ENCODE peak calls at places on chromosomes 11 and 22, in ten cellular contexts. G is kidney, Y is endodermal cell, M is heart right ventricle, Z is GM06990, J is tibial artery, Q is esophagus squamous epithelium, V is SK-N-SH, F is uterus, B is lower lobe of right lung. A is an unnamed sample.

GRCh38 chr11:66336234-66337102 is at the start of gene RIN1:
- DNase-seq in M (peak; percentile 66), J (no peak), G (peak; percentile 91), Z (peak; percentile 78), Q (no peak), Y (peak; percentile 86), V (peak; percentile 94), F (peak; percentile 65), B (peak; percentile 65), A (peak; percentile 68)

GRCh38 chr22:24564376-24565058 is 8.7 kb downstream of the SNRPD3 start:
- DNase-seq in J (no peak), B (no peak), Y (no peak), Q (no peak), G (no peak), F (peak; percentile 56), Z (no peak), V (no peak), M (peak; percentile 53), A (peak; percentile 40)

GRCh38 chr11:59069082-59069481 is 17.0 kb upstream of the GLYATL1B start:
- DNase-seq in V (no peak), J (no peak), Z (no peak), Y (no peak), Q (no peak), M (no peak), B (no peak), G (no peak), F (no peak), A (no peak)

GRCh38 chr11:78975081-78975480 is 400.4 kb upstream of the NARS2 start:
- DNase-seq in Y (no peak), Q (no peak), J (no peak), G (no peak), Z (no peak), B (no peak), M (no peak), V (no peak), F (no peak), A (no peak)

GRCh38 chr11:85823816-85824215 is 12.9 kb upstream of the SYTL2 start:
- DNase-seq in Q (no peak), Y (no peak), M (no peak), B (no peak), F (no peak), G (no peak), J (no peak), V (no peak), Z (no peak), A (no peak)

GRCh38 chr11:130070829-130071205 is 1.1 kb downstream of the APLP2 start:
- DNase-seq in J (no peak), Z (no peak), Y (peak; percentile 76), V (no peak), M (no peak), Q (no peak), G (peak; percentile 71), B (peak; percentile 74), F (peak; percentile 22), A (no peak)

GRCh38 chr11:77213029-77213579 is 85.1 kb downstream of the MYO7A start:
- DNase-seq in J (no peak), Q (no peak), Y (no peak), Z (no peak), V (no peak), G (no peak), F (no peak), B (no peak), M (no peak), A (no peak)

GRCh38 chr11:112364962-112365481 is 104.4 kb upstream of the PLET1 start:
- DNase-seq in F (peak; percentile 79), G (no peak), Z (no peak), V (peak; percentile 49), Y (no peak), B (no peak), Q (no peak), M (no peak), J (no peak), A (no peak)

GRCh38 chr22:50092342-50092741 is 2.5 kb downstream of the MOV10L1 start:
- DNase-seq in V (no peak), Z (no peak), Y (no peak), G (no peak), J (no peak), B (no peak), F (no peak), Q (no peak), M (no peak), A (no peak)
- H3K4me3 ChIP-seq in V (no peak overlapping the region), Z (no peak overlapping the region), Y (no peak overlapping the region), G (no peak overlapping the region), J (no peak overlapping the region), B (no peak overlapping the region), F (no peak overlapping the region), Q (no peak overlapping the region), M (no peak overlapping the region), A (no peak overlapping the region)

GRCh38 chr11:64034411-64034811 is 1.3 kb upstream of the FLRT1 start:
- DNase-seq in B (no peak), Z (no peak), F (no peak), V (no peak), Q (no peak), J (no peak), M (no peak), Y (peak; percentile 81), G (no peak), A (no peak)
- TF ChIP-seq CTCF in B (no peak), Z (no peak), F (no peak), V (no peak), Q (no peak), J (no peak), M (no peak), Y (peak; percentile 72), G (no peak), A (no peak)

GRCh38 chr22:41513391-41513790 is 30.9 kb downstream of the POLR3H start:
- DNase-seq in Z (no peak), Y (no peak), F (no peak), V (no peak), J (no peak), B (no peak), G (no peak), Q (no peak), M (no peak), A (no peak)

GRCh38 chr22:41521166-41521565 is 23.1 kb downstream of the POLR3H start:
- DNase-seq in Q (no peak), Y (no peak), G (no peak), B (no peak), F (no peak), M (no peak), Z (no peak), J (no peak), V (no peak), A (no peak)

GRCh38 chr22:41518048-41518347 is 26.3 kb downstream of the POLR3H start:
- DNase-seq in Z (no peak), F (no peak), J (no peak), Y (no peak), Q (no peak), G (no peak), B (no peak), V (no peak), M (no peak), A (no peak)

GRCh38 chr22:41516462-41516861 is 27.8 kb downstream of the POLR3H start:
- DNase-seq in V (no peak), M (no peak), Y (no peak), Q (no peak), G (no peak), B (no peak), Z (no peak), F (no peak), J (no peak), A (no peak)

DNA sequence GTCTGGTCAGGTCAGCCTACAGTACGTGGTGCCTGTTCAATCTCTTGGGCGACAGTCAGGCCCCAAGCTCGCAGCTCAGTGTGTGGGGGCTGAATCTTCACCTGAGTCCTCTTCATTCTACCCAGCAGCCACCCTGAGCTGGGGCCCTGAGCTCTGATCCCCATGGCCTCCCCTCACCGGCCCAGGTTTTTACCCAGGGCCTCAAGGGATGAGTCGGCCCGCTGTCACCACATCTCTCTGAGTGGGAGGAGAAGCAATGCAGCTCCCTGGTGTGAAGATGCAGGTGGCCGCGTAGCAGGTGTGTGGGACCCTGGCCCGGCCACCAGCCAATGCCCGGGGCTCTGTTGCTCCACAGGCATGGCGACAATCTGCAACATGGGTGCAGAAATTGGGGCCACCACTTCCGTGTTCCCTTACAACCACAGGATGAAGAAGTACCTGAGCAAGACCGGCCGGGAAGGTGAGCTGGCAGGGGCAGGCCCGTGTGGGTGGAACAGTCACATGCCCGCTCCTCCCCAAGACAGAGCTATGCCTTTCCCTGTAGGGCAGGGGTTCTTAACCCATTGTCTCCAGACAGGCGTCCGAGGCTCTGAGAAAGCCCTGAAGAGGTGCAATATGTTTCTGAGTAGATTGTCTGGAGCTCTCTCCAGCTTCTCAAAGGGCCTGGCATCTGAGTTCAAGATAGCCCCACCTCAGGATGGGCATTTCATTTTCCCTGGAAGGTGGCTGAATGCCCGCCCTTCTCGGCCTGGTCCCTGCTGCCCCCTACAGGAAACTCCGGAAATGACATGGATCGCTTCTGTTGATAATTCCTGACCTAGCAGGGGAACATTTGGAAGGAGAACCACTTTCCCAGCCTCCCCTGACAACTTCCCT is 26.9 kb downstream of the POLR3H start:
- DNase-seq in J (peak; percentile 89), M (peak; percentile 76), V (peak; percentile 75), G (peak; percentile 78), Y (peak; percentile 94), Z (no peak), F (peak; percentile 80), Q (no peak), B (no peak), A (peak; percentile 74)
- H3K36me3 ChIP-seq in J (peaks cover 18% of the 10 kb centered on the region), M (no peaks in the 10 kb centered on the region), V (no peaks in the 10 kb centered on the region), G (peaks cover 41% of the 10 kb centered on the region), Y (peaks cover 47% of the 10 kb centered on the region), Z (peaks cover 42% of the 10 kb centered on the region), F (no peaks in the 10 kb centered on the region), Q (peaks cover 32% of the 10 kb centered on the region), B (peaks cover 83% of the 10 kb centered on the region), A (peaks cover 55% of the 10 kb centered on the region)

GRCh38 chr11:76203937-76204336 is 2.4 kb downstream of the WNT11 start:
- DNase-seq in Q (no peak), J (no peak), B (no peak), Y (no peak), M (no peak), G (no peak), F (no peak), Z (no peak), V (no peak), A (no peak)

GRCh38 chr11:76206077-76206326 is 300 bp downstream of the WNT11 start:
- DNase-seq in G (no peak), Y (no peak), M (no peak), Z (no peak), Q (no peak), F (no peak), B (no peak), V (no peak), J (no peak), A (no peak)

GRCh38 chr11:76206327-76207081 is at the start of gene WNT11:
- DNase-seq in J (no peak), Y (peak; percentile 81), F (peak; percentile 55), V (peak; percentile 84), Q (no peak), M (peak; percentile 45), Z (peak; percentile 48), G (peak; percentile 85), B (peak; percentile 68), A (peak; percentile 43)

GRCh38 chr11:76203131-76203925 is 3.0 kb downstream of the WNT11 start:
- DNase-seq in J (no peak), M (no peak), B (peak; percentile 39), Z (no peak), F (no peak), V (no peak), Q (no peak), G (peak; percentile 38), Y (no peak), A (no peak)

DNA sequence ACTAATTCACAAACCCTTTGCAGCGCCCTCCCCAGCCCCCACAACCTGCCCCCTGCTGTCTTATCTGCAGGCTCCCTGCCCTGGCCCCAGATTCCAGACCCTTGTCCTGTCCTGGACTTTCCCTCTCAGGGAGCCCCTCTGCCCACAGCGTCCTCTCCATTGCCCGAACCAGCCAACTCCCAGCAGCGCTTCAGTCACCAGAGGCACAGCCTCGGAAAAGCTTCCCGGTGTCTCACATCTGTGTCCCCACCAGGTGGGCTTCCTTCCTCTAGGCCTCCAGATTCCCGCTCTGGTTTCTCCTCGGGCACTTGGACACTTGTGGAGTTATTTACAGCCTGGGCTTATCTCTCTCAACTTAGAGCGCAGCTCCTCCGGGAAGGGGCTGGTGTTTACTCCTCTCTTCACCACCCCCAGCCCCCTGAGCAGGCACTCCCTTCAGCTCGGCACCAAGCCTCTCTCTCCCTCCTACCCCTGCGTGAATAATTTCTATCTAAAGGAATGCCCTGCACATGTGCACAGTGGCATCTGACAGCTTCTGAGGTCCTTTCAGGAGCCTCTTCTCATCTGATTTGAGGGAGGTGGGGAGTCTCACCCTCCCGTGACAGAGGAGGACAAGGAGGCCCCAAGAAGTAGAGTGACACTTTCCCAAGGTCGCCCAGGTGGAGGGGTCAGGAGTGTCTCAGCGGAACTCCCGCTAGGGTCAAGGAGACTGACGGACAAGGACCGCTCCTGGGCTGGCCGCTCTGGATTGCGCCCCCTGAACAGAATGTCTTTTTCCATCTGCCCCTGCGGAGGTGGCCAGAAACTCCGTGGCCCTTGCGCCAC is 838 bp downstream of the WNT11 start:
- DNase-seq in M (no peak), V (no peak), G (peak; percentile 63), Z (no peak), B (no peak), J (no peak), Y (peak; percentile 69), Q (no peak), F (no peak), A (peak; percentile 85)
- H3K4me3 ChIP-seq in M (peak overlapping the region; percentile 70), V (no peak overlapping the region), G (no peak overlapping the region), Z (no peak overlapping the region), B (peak overlapping the region; percentile 72), J (peak overlapping the region; percentile 63), Y (peak overlapping the region; percentile 71), Q (no peak overlapping the region), F (no peak overlapping the region), A (peak overlapping the region; percentile 56)